ENCODE peak calls at places on chromosomes 4 and X, in ten cellular contexts. S is H7; Y is D341Med; R is brain microvascular endothelial cell; B is central memory CD4-positive, alpha-beta T cell; H is activated T-cell treated with anti-CD3 and anti-CD28 coated beads, Interleukin-2, amount 50 U/mL, for 48 hours; E is CD8-positive, alpha-beta memory T cell; P is head of caudate nucleus; G is Calu3; Q is astrocyte of the spinal cord. K is an unnamed sample.

GRCh38 chr4:85792576-85792975 is 317.6 kb downstream of the ARHGAP24 start:
- DNase-seq in S (no peak), Y (no peak), R (no peak), B (no peak), H (no peak), E (no peak), P (no peak), G (no peak), Q (no peak), K (no peak)

GRCh38 chrX:19156223-19156622 is 34.0 kb upstream of the ADGRG2 start:
- DNase-seq in S (peak), Y (no peak), R (no peak), B (no peak), H (no peak), E (no peak), P (no peak), G (no peak), Q (no peak), K (no peak)

GRCh38 chr4:102843273-102843672 is 15.9 kb upstream of the UBE2D3 start:
- DNase-seq in S (no peak), Y (no peak), R (no peak), B (no peak), H (no peak), E (no peak), P (no peak), G (no peak), Q (no peak), K (no peak)

GRCh38 chr4:6177587-6178197 is 22.7 kb downstream of the JAKMIP1 start:
- DNase-seq in S (no peak), Y (no peak), R (no peak), B (peak), H (peak), E (no peak), P (no peak), G (no peak), Q (no peak), K (no peak)

GRCh38 chrX:151633157-151633556 is 62.1 kb upstream of the PRRG3 start:
- DNase-seq in S (no peak), Y (peak), R (no peak), B (no peak), H (no peak), E (no peak), P (no peak), G (no peak), Q (no peak), K (no peak)

GRCh38 chr4:108247511-108248088 is 78.9 kb upstream of the LEF1 start:
- DNase-seq in S (peak), Y (no peak), R (no peak), B (no peak), H (no peak), E (no peak), P (no peak), G (peak), Q (no peak), K (peak)

GRCh38 chr4:6291784-6292297 is 22.2 kb downstream of the WFS1 start:
- DNase-seq in S (no peak), Y (no peak), R (no peak), B (no peak), H (no peak), E (no peak), P (no peak), G (no peak), Q (no peak), K (no peak)

GRCh38 chrX:107878106-107878505 is 52.4 kb downstream of the MID2 start:
- DNase-seq in S (no peak), Y (no peak), R (no peak), B (no peak), H (no peak), E (no peak), P (no peak), G (no peak), Q (no peak), K (no peak)

GRCh38 chrX:39574178-39574577 is 523.6 kb downstream of the BCOR start:
- DNase-seq in S (no peak), Y (no peak), R (no peak), B (no peak), H (no peak), E (no peak), P (no peak), G (no peak), Q (no peak), K (no peak)

GRCh38 chr4:24771241-24771640 is 24.1 kb upstream of the SOD3 start:
- DNase-seq in S (no peak), Y (no peak), R (no peak), B (no peak), H (no peak), E (no peak), P (no peak), G (no peak), Q (peak), K (no peak)

GRCh38 chr4:37383579-37384229 is 139.2 kb downstream of the NWD2 start:
- DNase-seq in S (peak), Y (peak), R (peak), B (no peak), H (no peak), E (no peak), P (no peak), G (peak), Q (peak), K (peak)

GRCh38 chr4:109177411-109177810 is 125.0 kb downstream of the COL25A1 start:
- DNase-seq in S (no peak), Y (no peak), R (no peak), B (no peak), H (no peak), E (no peak), P (no peak), G (no peak), Q (no peak), K (no peak)

GRCh38 chrX:156005144-156005543 is 7.6 kb downstream of the IL9R start:
- DNase-seq in S (peak), Y (no peak), R (no peak), B (no peak), H (no peak), E (no peak), P (no peak), G (no peak), Q (no peak), K (no peak)

GRCh38 chr4:6071959-6072720 is 53.9 kb upstream of the C4orf50 start:
- DNase-seq in S (no peak), Y (no peak), R (no peak), B (no peak), H (no peak), E (no peak), P (no peak), G (no peak), Q (no peak), K (no peak)

GRCh38 chrX:107054978-107055377 is 55.0 kb upstream of the MORC4 start:
- DNase-seq in S (no peak), Y (no peak), R (no peak), B (no peak), H (no peak), E (no peak), P (no peak), G (no peak), Q (no peak), K (no peak)

GRCh38 chr4:109051054-109051453 is 251.4 kb downstream of the COL25A1 start:
- DNase-seq in S (no peak), Y (no peak), R (no peak), B (no peak), H (no peak), E (no peak), P (no peak), G (no peak), Q (no peak), K (no peak)

GRCh38 chr4:168888715-168889215 is 121.3 kb downstream of the CBR4 start:
- DNase-seq in S (no peak), Y (no peak), R (no peak), B (no peak), H (no peak), E (no peak), P (no peak), G (no peak), Q (no peak), K (peak)

GRCh38 chrX:134569306-134569705 is 89.0 kb downstream of the PLAC1 start:
- DNase-seq in S (no peak), Y (no peak), R (no peak), B (no peak), H (no peak), E (no peak), P (no peak), G (no peak), Q (no peak), K (no peak)

GRCh38 chr4:153204247-153205027 is at the start of gene TRIM2:
- DNase-seq in S (peak), Y (peak), R (peak), B (no peak), H (no peak), E (no peak), P (peak), G (peak), Q (peak), K (peak)

GRCh38 chrX:148593146-148593545 is 92.7 kb downstream of the AFF2 start:
- DNase-seq in S (no peak), Y (no peak), R (no peak), B (no peak), H (no peak), E (no peak), P (no peak), G (no peak), Q (no peak), K (no peak)

K was measured in NCI-H524.